ENCODE peak calls at places on chromosomes 7 and 10, in four cellular contexts. V, Y, C and A are unnamed samples.
A peak's percentile ranks its signal among the peaks of the same experiment; 100 is the strongest.

GRCh38 chr7:47783456-47784240 is 164.6 kb downstream of the PKD1L1 start:
- DNase-seq in Y (peak; percentile 61), C (peak; percentile 89), V (peak; percentile 98), A (no peak)

GRCh38 chr7:142088022-142088714 is 23.4 kb upstream of the MGAM2 start:
- DNase-seq in Y (no peak), V (no peak), C (no peak), A (no peak)

GRCh38 chr7:100483101-100483727 is 513 bp upstream of the NYAP1 start:
- DNase-seq in Y (peak; percentile 41), C (peak; percentile 64), V (peak; percentile 16), A (peak; percentile 93)

GRCh38 chr7:136976504-136977251 is 108.2 kb downstream of the CHRM2 start:
- DNase-seq in C (no peak), Y (no peak), V (peak; percentile 68), A (no peak)

GRCh38 chr10:5951721-5952407 is 25.5 kb downstream of the IL15RA start:
- DNase-seq in C (no peak), V (no peak), Y (no peak), A (no peak)

GRCh38 chr10:97888641-97889262 is 39.1 kb downstream of the GOLGA7B start:
- DNase-seq in Y (no peak), C (peak; percentile 74), V (peak; percentile 7), A (peak; percentile 17)

GRCh38 chr7:88218836-88219605 is 817 bp downstream of the SRI start:
- DNase-seq in V (peak; percentile 66), C (no peak), Y (no peak), A (peak; percentile 47)

GRCh38 chr10:80144302-80145131 is 12.0 kb downstream of the PLAC9 start:
- DNase-seq in Y (no peak), V (no peak), C (no peak), A (no peak)

GRCh38 chr7:120725376-120726039 is 132.4 kb downstream of the TSPAN12 start:
- DNase-seq in Y (peak; percentile 16), V (peak; percentile 45), C (peak; percentile 23), A (peak; percentile 46)

GRCh38 chr7:101861223-101861775 is 43.9 kb downstream of the CUX1 start:
- DNase-seq in Y (no peak), V (no peak), C (no peak), A (no peak)

GRCh38 chr7:148095066-148095465 is 495.5 kb upstream of the C7orf33 start:
- DNase-seq in V (no peak), C (no peak), Y (no peak), A (no peak)

GRCh38 chr10:5584895-5585516 is 60.2 kb downstream of the CALML3 start:
- DNase-seq in V (peak; percentile 86), Y (peak; percentile 62), C (peak; percentile 71), A (no peak)

GRCh38 chr7:45252248-45252647 is 94.7 kb downstream of the RAMP3 start:
- DNase-seq in C (no peak), V (no peak), Y (no peak), A (no peak)

GRCh38 chr7:99244942-99245341 is 27.7 kb upstream of the MYH16 start:
- DNase-seq in Y (no peak), C (no peak), V (peak; percentile 67), A (no peak)

GRCh38 chr7:157905740-157906461 is 569.1 kb downstream of the DNAJB6 start:
- DNase-seq in C (no peak), V (no peak), Y (no peak), A (peak; percentile 48)

GRCh38 chr10:71741671-71742070 is 22.1 kb upstream of the C10orf105 start:
- DNase-seq in Y (no peak), V (no peak), C (no peak), A (no peak)

GRCh38 chr7:108063520-108063933 is 60.6 kb upstream of the LAMB1 start:
- DNase-seq in C (no peak), Y (peak; percentile 28), V (no peak), A (no peak)

GRCh38 chr7:29810813-29811482 is 4.6 kb downstream of the WIPF3 start:
- DNase-seq in C (no peak), Y (no peak), V (no peak), A (no peak)

GRCh38 chr10:15183689-15184481 is 15.4 kb upstream of the NMT2 start:
- DNase-seq in V (no peak), C (no peak), Y (no peak), A (no peak)

GRCh38 chr10:97633921-97634320 is 621 bp upstream of the MORN4 start:
- DNase-seq in Y (peak; percentile 7), V (no peak), C (peak; percentile 58), A (no peak)

GRCh38 chr7:137932881-137933269 is 69.0 kb downstream of the CREB3L2 start:
- DNase-seq in Y (no peak), C (peak; percentile 33), V (peak; percentile 77), A (no peak)

GRCh38 chr10:31620236-31621151 is 301.5 kb downstream of the ZEB1 start:
- DNase-seq in V (peak; percentile 78), C (peak; percentile 18), Y (no peak), A (peak; percentile 42)

DNA sequence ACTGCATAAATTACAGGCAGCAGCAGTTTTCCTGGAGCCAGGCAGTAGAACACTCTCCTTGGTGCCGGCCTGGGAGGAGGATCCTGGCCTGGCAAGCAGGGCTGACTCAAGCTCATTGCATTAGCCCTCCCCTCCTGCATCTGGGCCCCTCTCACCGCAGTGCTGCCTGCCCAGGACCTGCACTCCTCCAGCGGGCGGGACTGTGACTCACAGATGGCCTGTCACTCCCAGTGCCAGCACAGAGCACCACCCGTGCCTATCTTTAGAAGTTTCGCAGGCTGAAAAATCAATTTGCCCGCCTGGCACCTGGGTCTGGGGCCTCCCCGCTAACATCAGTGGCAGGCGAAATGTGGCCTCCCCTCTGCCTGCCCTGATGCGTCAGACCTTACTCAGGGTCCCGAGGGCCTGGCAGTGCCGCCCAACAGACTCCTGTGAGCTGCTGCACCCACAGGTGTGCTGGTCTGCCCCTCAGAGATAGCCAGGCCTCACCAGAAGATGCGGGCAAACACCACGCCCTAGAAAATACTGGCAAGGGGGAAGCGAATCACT is 123.8 kb downstream of the KCNMA1 start:
- DNase-seq in Y (no peak), C (peak; percentile 44), V (peak; percentile 91), A (no peak)
- TF ChIP-seq MAFK in Y (no peak), C (no peak), V (no peak), A (no peak)

GRCh38 chr10:118870467-118871243 is 115.9 kb upstream of the CACUL1 start:
- DNase-seq in V (peak; percentile 39), Y (peak; percentile 8), C (peak; percentile 52), A (no peak)
- TF ChIP-seq SMC3 in V (no peak), Y (no peak), C (no peak), A (no peak)

GRCh38 chr10:3319811-3320226 is 147.2 kb upstream of the PITRM1 start:
- DNase-seq in C (no peak), Y (no peak), V (no peak), A (no peak)

GRCh38 chr10:3324572-3324971 is 152.0 kb upstream of the PITRM1 start:
- DNase-seq in C (no peak), Y (no peak), V (no peak), A (no peak)

GRCh38 chr10:3325954-3326353 is 153.4 kb upstream of the PITRM1 start:
- DNase-seq in V (no peak), Y (no peak), C (no peak), A (no peak)

GRCh38 chr10:3321123-3321522 is 148.5 kb upstream of the PITRM1 start:
- DNase-seq in V (no peak), C (no peak), Y (no peak), A (no peak)

DNA sequence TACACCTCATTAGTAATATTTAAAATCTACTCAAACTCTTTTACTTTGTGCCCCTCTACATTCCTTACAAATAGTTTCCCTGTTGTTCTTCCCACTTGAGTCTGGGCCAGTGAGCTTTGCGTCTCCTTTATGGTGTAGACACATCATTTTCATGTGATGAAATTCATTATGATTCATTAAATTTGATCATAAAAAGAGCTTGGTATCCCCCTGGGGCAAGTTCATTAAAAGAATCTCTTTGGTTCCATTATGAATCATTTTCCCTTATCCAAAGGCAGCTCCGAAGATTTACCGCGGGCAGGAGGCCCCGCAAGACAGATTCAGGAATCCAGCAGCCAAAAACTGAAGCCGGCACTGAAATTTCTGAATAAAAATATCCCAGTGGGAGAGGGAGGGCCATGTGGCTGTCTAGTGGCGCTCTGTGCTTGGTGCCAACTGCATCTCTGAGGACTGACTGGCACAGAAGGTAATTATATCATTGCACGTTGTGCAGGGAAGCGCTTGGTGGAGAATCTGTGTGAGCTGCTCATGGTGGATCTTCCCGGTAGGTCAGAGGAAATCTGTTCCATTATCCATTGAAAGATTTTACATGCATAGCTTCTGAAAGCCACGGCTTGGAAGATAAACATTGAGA is 151.4 kb upstream of the PITRM1 start:
- DNase-seq in Y (no peak), V (no peak), C (no peak), A (no peak)
- TF ChIP-seq MAFK in Y (no peak), V (no peak), C (no peak), A (no peak)

GRCh38 chr10:600876-601275 is 88.6 kb downstream of the DIP2C start:
- DNase-seq in V (no peak), Y (no peak), C (no peak), A (no peak)
- TF ChIP-seq SMC3 in V (no peak), Y (no peak), C (no peak), A (no peak)

DNA sequence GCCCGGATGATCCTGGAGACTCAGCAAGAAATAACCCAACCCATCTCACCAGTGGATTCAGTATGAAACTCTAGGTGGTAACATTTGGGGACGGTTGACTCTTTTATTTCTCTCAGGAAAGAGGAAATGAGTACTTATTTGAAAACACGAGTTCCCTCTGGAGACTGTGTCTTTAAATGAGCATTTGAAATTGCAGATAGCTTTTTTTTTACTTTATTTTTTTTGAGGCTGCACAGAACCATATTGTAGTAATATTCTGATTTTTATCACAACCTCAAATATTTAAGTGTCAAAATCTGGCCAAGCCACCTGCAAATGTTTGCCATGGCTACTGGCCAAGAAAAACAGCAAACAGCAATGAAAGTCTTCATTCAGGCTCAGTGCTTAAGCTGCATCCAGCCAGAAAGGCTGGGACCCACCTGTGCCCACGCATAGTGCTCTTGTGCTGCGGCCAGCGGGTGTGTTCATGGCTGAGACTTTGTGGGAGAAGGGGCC is 160.8 kb downstream of the CREB5 start:
- DNase-seq in Y (peak; percentile 18), C (no peak), V (peak; percentile 47), A (no peak)
- TF ChIP-seq MAFK in Y (no peak), C (no peak), V (no peak), A (no peak)